ENCODE peak calls at places on chromosomes 11 and 22, in four cellular contexts. One of them, this sample, is unnamed.

GRCh38 chr11:26028294-26028954 is 303.5 kb upstream of the ANO3 start:
- DNase-seq in body of pancreas: no peak
- DNase-seq in HAP-1: no peak
- DNase-seq in HCT116: no peak
- DNase-seq in this sample: no peak

GRCh38 chr22:35480627-35481565 is 59.7 kb upstream of the RASD2 start:
- DNase-seq in body of pancreas: no peak
- DNase-seq in HAP-1: no peak
- DNase-seq in HCT116: no peak
- DNase-seq in this sample: peak; percentile 66

GRCh38 chr11:59206635-59207034 is 6.1 kb downstream of the MPEG1 start:
- DNase-seq in body of pancreas: peak; percentile 53
- DNase-seq in HAP-1: peak; percentile 32
- DNase-seq in HCT116: peak; percentile 21
- DNase-seq in this sample: peak; percentile 66

GRCh38 chr11:2933376-2934056 is 4.3 kb upstream of the PHLDA2 start:
- DNase-seq in body of pancreas: peak; percentile 28
- DNase-seq in HAP-1: no peak
- DNase-seq in HCT116: peak; percentile 89
- DNase-seq in this sample: peak; percentile 35

GRCh38 chr11:129959687-129960086 is 42.9 kb downstream of the PRDM10 start:
- DNase-seq in body of pancreas: no peak
- DNase-seq in HAP-1: no peak
- DNase-seq in HCT116: no peak
- DNase-seq in this sample: no peak

GRCh38 chr11:129937592-129938238 is 42.3 kb upstream of the NFRKB start:
- DNase-seq in body of pancreas: no peak
- DNase-seq in HAP-1: no peak
- DNase-seq in HCT116: no peak
- DNase-seq in this sample: no peak

GRCh38 chr11:69337211-69337721 is 43.3 kb downstream of the MYEOV start:
- DNase-seq in body of pancreas: peak; percentile 73
- DNase-seq in HAP-1: no peak
- DNase-seq in HCT116: no peak
- DNase-seq in this sample: peak; percentile 69

GRCh38 chr11:66568124-66568916 is at the start of gene CTSF:
- DNase-seq in body of pancreas: peak; percentile 86
- DNase-seq in HAP-1: peak; percentile 75
- DNase-seq in HCT116: no peak
- DNase-seq in this sample: peak; percentile 70

GRCh38 chr11:8261316-8261715 is 2.4 kb downstream of the LMO1 start:
- DNase-seq in body of pancreas: peak; percentile 7
- DNase-seq in HAP-1: no peak
- DNase-seq in HCT116: no peak
- DNase-seq in this sample: no peak

GRCh38 chr11:20355221-20356219 is 8.0 kb upstream of the HTATIP2 start:
- DNase-seq in body of pancreas: peak; percentile 27
- DNase-seq in HAP-1: peak; percentile 45
- DNase-seq in HCT116: peak; percentile 54
- DNase-seq in this sample: peak; percentile 76

GRCh38 chr11:30763951-30764350 is 177.8 kb upstream of the MPPED2 start:
- DNase-seq in body of pancreas: no peak
- DNase-seq in HAP-1: no peak
- DNase-seq in HCT116: no peak
- DNase-seq in this sample: no peak

GRCh38 chr11:118881130-118881717 is 2.5 kb upstream of the CXCR5 start:
- DNase-seq in body of pancreas: no peak
- DNase-seq in HAP-1: no peak
- DNase-seq in HCT116: no peak
- DNase-seq in this sample: no peak

GRCh38 chr11:123132881-123133280 is 62.2 kb downstream of the CLMP start:
- DNase-seq in body of pancreas: no peak
- DNase-seq in HAP-1: no peak
- DNase-seq in HCT116: no peak
- DNase-seq in this sample: no peak

GRCh38 chr11:76102772-76103171 is 103.5 kb downstream of the WNT11 start:
- DNase-seq in body of pancreas: peak; percentile 27
- DNase-seq in HAP-1: no peak
- DNase-seq in HCT116: no peak
- DNase-seq in this sample: peak; percentile 68

GRCh38 chr22:22752556-22753477 is 108.4 kb downstream of the GGTLC2 start:
- DNase-seq in body of pancreas: no peak
- DNase-seq in HAP-1: no peak
- DNase-seq in HCT116: no peak
- DNase-seq in this sample: no peak

GRCh38 chr22:47435826-47436225 is 673.4 kb downstream of the TBC1D22A start:
- DNase-seq in body of pancreas: no peak
- DNase-seq in HAP-1: no peak
- DNase-seq in HCT116: no peak
- DNase-seq in this sample: no peak
- H3K9me3 ChIP-seq in body of pancreas: no peaks in the 10 kb centered on the region
- H3K9me3 ChIP-seq in HAP-1: no peaks in the 10 kb centered on the region
- H3K9me3 ChIP-seq in HCT116: no peaks in the 10 kb centered on the region
- H3K9me3 ChIP-seq in this sample: no peaks in the 10 kb centered on the region

GRCh38 chr11:77151804-77152513 is 23.9 kb downstream of the MYO7A start:
- DNase-seq in body of pancreas: no peak
- DNase-seq in HAP-1: no peak
- DNase-seq in HCT116: no peak
- DNase-seq in this sample: peak; percentile 22

GRCh38 chr11:77153276-77154185 is 25.5 kb downstream of the MYO7A start:
- DNase-seq in body of pancreas: no peak
- DNase-seq in HAP-1: no peak
- DNase-seq in HCT116: no peak
- DNase-seq in this sample: no peak

GRCh38 chr11:77150836-77151235 is 22.8 kb downstream of the MYO7A start:
- DNase-seq in body of pancreas: no peak
- DNase-seq in HAP-1: no peak
- DNase-seq in HCT116: no peak
- DNase-seq in this sample: no peak

GRCh38 chr11:77154381-77155081 is 26.5 kb downstream of the MYO7A start:
- DNase-seq in body of pancreas: no peak
- DNase-seq in HAP-1: no peak
- DNase-seq in HCT116: no peak
- DNase-seq in this sample: no peak

GRCh38 chr11:77152846-77153245 is 24.8 kb downstream of the MYO7A start:
- DNase-seq in body of pancreas: no peak
- DNase-seq in HAP-1: no peak
- DNase-seq in HCT116: no peak
- DNase-seq in this sample: no peak
- H3K4me1 ChIP-seq in body of pancreas: no peaks in the 10 kb centered on the region
- H3K4me1 ChIP-seq in HAP-1: no peaks in the 10 kb centered on the region
- H3K4me1 ChIP-seq in HCT116: no peaks in the 10 kb centered on the region
- H3K4me1 ChIP-seq in this sample: peaks cover 3% of the 10 kb centered on the region

GRCh38 chr22:47245286-47245685 is 482.8 kb downstream of the TBC1D22A start:
- DNase-seq in body of pancreas: no peak
- DNase-seq in HAP-1: no peak
- DNase-seq in HCT116: no peak
- DNase-seq in this sample: no peak

GRCh38 chr22:47247609-47248240 is 485.3 kb downstream of the TBC1D22A start:
- DNase-seq in body of pancreas: no peak
- DNase-seq in HAP-1: no peak
- DNase-seq in HCT116: no peak
- DNase-seq in this sample: no peak

GRCh38 chr22:47249370-47249928 is 487.0 kb downstream of the TBC1D22A start:
- DNase-seq in body of pancreas: no peak
- DNase-seq in HAP-1: no peak
- DNase-seq in HCT116: no peak
- DNase-seq in this sample: no peak

GRCh38 chr22:47248925-47249324 is 486.5 kb downstream of the TBC1D22A start:
- DNase-seq in body of pancreas: no peak
- DNase-seq in HAP-1: no peak
- DNase-seq in HCT116: no peak
- DNase-seq in this sample: no peak

GRCh38 chr22:47245786-47246185 is 483.3 kb downstream of the TBC1D22A start:
- DNase-seq in body of pancreas: no peak
- DNase-seq in HAP-1: no peak
- DNase-seq in HCT116: no peak
- DNase-seq in this sample: no peak
- H3K9me3 ChIP-seq in body of pancreas: no peaks in the 10 kb centered on the region
- H3K9me3 ChIP-seq in HAP-1: no peaks in the 10 kb centered on the region
- H3K9me3 ChIP-seq in HCT116: peaks cover 4% of the 10 kb centered on the region
- H3K9me3 ChIP-seq in this sample: no peaks in the 10 kb centered on the region

GRCh38 chr11:114218508-114218907 is 77.7 kb upstream of the NNMT start:
- DNase-seq in body of pancreas: no peak
- DNase-seq in HAP-1: no peak
- DNase-seq in HCT116: no peak
- DNase-seq in this sample: no peak
- H3K4me1 ChIP-seq in body of pancreas: peaks cover 46% of the 10 kb centered on the region
- H3K4me1 ChIP-seq in HAP-1: no peaks in the 10 kb centered on the region
- H3K4me1 ChIP-seq in HCT116: no peaks in the 10 kb centered on the region
- H3K4me1 ChIP-seq in this sample: no peaks in the 10 kb centered on the region

DNA sequence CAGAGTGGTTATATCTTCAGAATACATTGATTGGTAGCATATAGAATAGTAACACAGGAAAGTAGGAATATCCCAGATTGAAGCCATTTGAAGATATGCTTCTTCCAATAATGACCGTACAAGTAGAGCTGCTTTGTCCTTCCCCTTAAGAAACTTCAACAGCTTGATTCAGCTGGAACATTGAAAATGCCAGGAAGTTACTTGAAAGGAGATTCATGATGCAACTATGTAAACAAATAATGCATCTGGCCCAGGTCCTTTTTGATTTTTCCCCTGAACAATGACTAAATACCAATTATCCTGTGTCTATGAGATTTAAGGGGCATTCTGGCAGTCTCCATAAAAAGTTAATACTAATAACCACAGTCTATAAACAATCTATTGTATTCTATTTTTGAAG is 3.0 kb downstream of the DKK3 start:
- DNase-seq in body of pancreas: no peak
- DNase-seq in HAP-1: no peak
- DNase-seq in HCT116: no peak
- DNase-seq in this sample: no peak
- H3K9me3 ChIP-seq in body of pancreas: no peaks in the 10 kb centered on the region
- H3K9me3 ChIP-seq in HAP-1: no peaks in the 10 kb centered on the region
- H3K9me3 ChIP-seq in HCT116: no peaks in the 10 kb centered on the region
- H3K9me3 ChIP-seq in this sample: no peaks in the 10 kb centered on the region

GRCh38 chr22:46596032-46596441 is 24.1 kb upstream of the GRAMD4 start:
- DNase-seq in body of pancreas: no peak
- DNase-seq in HAP-1: no peak
- DNase-seq in HCT116: no peak
- DNase-seq in this sample: no peak

GRCh38 chr22:46593211-46593676 is 26.9 kb upstream of the GRAMD4 start:
- DNase-seq in body of pancreas: no peak
- DNase-seq in HAP-1: no peak
- DNase-seq in HCT116: no peak
- DNase-seq in this sample: no peak

GRCh38 chr22:46593996-46594946 is 25.9 kb upstream of the GRAMD4 start:
- DNase-seq in body of pancreas: no peak
- DNase-seq in HAP-1: no peak
- DNase-seq in HCT116: no peak
- DNase-seq in this sample: no peak

GRCh38 chr22:46595545-46595944 is 24.6 kb upstream of the GRAMD4 start:
- DNase-seq in body of pancreas: no peak
- DNase-seq in HAP-1: no peak
- DNase-seq in HCT116: no peak
- DNase-seq in this sample: no peak

GRCh38 chr22:46594947-46595298 is 25.3 kb upstream of the GRAMD4 start:
- DNase-seq in body of pancreas: no peak
- DNase-seq in HAP-1: no peak
- DNase-seq in HCT116: no peak
- DNase-seq in this sample: no peak
- H3K4me1 ChIP-seq in body of pancreas: peaks cover 33% of the 10 kb centered on the region
- H3K4me1 ChIP-seq in HAP-1: no peaks in the 10 kb centered on the region
- H3K4me1 ChIP-seq in HCT116: peaks cover 23% of the 10 kb centered on the region
- H3K4me1 ChIP-seq in this sample: peaks cover 13% of the 10 kb centered on the region

This sample was measured in small intestine.